ENCODE peak calls at places on chromosomes 1 and 21, in five cellular contexts. D is PC-9; W is ovary; Q is heart left ventricle; S is CD8-positive, alpha-beta memory T cell. X is an unnamed sample.
A peak's percentile ranks its signal among the peaks of the same experiment; 100 is the strongest.

GRCh38 chr1:153533689-153534201 is 2.0 kb downstream of the S100A6 start:
- DNase-seq in D (peak; percentile 88), W (peak; percentile 61), Q (peak; percentile 75), S (no peak), X (no peak)

GRCh38 chr1:192749349-192749748 is 59.5 kb upstream of the RGS2 start:
- DNase-seq in D (no peak), W (no peak), Q (no peak), S (no peak), X (no peak)

GRCh38 chr1:34851431-34852105 is 8.0 kb downstream of the SMIM12 start:
- DNase-seq in D (no peak), W (peak; percentile 44), Q (peak; percentile 79), S (no peak), X (no peak)

GRCh38 chr1:94729287-94729686 is 90.9 kb upstream of the SLC44A3 start:
- DNase-seq in D (no peak), W (no peak), Q (no peak), S (no peak), X (no peak)

GRCh38 chr1:32894019-32894600 is 7.1 kb downstream of the TMEM54 start:
- DNase-seq in D (no peak), W (peak; percentile 40), Q (no peak), S (no peak), X (no peak)

GRCh38 chr1:155196893-155197638 is 10.6 kb downstream of the THBS3 start:
- DNase-seq in D (no peak), W (peak; percentile 86), Q (no peak), S (no peak), X (no peak)

GRCh38 chr1:40736085-40736531 is 44.6 kb downstream of the NFYC start:
- DNase-seq in D (no peak), W (no peak), Q (no peak), S (no peak), X (no peak)

GRCh38 chr1:65310078-65310587 is 790 bp downstream of the DNAJC6 start:
- DNase-seq in D (no peak), W (no peak), Q (no peak), S (no peak), X (no peak)

GRCh38 chr1:218347713-218348627 is 2.8 kb downstream of the TGFB2 start:
- DNase-seq in D (peak; percentile 73), W (no peak), Q (no peak), S (no peak), X (no peak)

GRCh38 chr1:105793541-105794146 is 1262.8 kb upstream of the PRMT6 start:
- DNase-seq in D (no peak), W (peak; percentile 72), Q (no peak), S (no peak), X (no peak)

GRCh38 chr1:156233421-156234127 is 8.4 kb upstream of the BGLAP start:
- DNase-seq in D (no peak), W (no peak), Q (peak; percentile 2), S (no peak), X (no peak)

GRCh38 chr21:8988696-8989095 is 1532.7 kb upstream of the TPTE start:
- DNase-seq in D (no peak), W (no peak), Q (no peak), S (no peak), X (no peak)

GRCh38 chr1:20486457-20487235 is 636 bp upstream of the CAMK2N1 start:
- DNase-seq in D (peak; percentile 65), W (peak; percentile 92), Q (peak; percentile 82), S (no peak), X (no peak)

DNA sequence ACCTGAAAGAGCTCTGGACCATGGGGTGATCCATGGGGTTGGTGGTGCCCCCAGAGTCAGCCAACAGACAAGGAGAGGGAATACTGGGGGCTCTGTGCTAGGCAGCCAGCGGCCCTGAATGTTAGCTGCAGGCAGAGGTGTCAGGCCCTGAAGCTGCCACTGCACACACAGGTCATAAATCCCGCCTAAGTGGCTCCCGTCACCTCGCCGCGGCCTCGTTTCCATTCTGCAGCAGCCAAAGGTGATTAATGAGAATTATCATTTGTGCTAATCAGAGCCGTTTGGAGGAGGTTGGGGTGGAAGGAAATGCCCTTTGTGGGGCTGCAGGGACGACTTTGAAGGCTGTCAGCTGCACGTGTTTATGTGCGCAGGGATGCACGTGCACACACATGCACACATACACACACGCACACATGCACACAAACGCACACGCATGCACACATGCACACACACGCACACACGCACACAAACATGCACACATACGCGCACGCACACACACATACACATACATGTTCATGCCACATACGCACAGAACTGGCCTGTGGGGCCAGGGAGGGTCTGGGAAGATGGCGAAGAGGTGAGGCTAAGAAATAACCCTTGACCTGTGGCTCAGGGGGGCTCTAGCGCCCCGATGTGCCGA is 88.8 kb upstream of the ARHGEF16 start:
- DNase-seq in D (no peak), W (no peak), Q (no peak), S (no peak), X (no peak)
- H3K27ac ChIP-seq in D (no peak overlapping the region), W (no peak overlapping the region), Q (no peak overlapping the region), S (no peak overlapping the region), X (no peak overlapping the region)

GRCh38 chr1:184418955-184419733 is 32.3 kb downstream of the C1orf21 start:
- DNase-seq in D (peak; percentile 35), W (no peak), Q (no peak), S (no peak), X (no peak)
- H3K4me1 ChIP-seq in D (no peaks in the 10 kb centered on the region), W (peaks cover 1% of the 10 kb centered on the region), Q (peaks cover under 1% of the 10 kb centered on the region), S (no peaks in the 10 kb centered on the region), X (no peaks in the 10 kb centered on the region)

GRCh38 chr21:44996096-44996495 is 56.3 kb downstream of the SLX9 start:
- DNase-seq in D (no peak), W (no peak), Q (no peak), S (no peak), X (no peak)

GRCh38 chr21:44993321-44994015 is 53.6 kb downstream of the SLX9 start:
- DNase-seq in D (no peak), W (no peak), Q (peak; percentile 27), S (no peak), X (no peak)

GRCh38 chr21:44995257-44995941 is 55.6 kb downstream of the SLX9 start:
- DNase-seq in D (no peak), W (no peak), Q (peak; percentile 22), S (no peak), X (no peak)

GRCh38 chr21:44994016-44994365 is 54.2 kb downstream of the SLX9 start:
- DNase-seq in D (no peak), W (no peak), Q (peak; percentile 30), S (no peak), X (no peak)

GRCh38 chr21:44994581-44995171 is 54.8 kb downstream of the SLX9 start:
- DNase-seq in D (no peak), W (no peak), Q (peak; percentile 31), S (no peak), X (no peak)
- H3K4me3 ChIP-seq in D (no peak overlapping the region), W (no peak overlapping the region), Q (no peak overlapping the region), S (no peak overlapping the region), X (no peak overlapping the region)

GRCh38 chr1:107965112-107965991 is at the start of gene VAV3:
- DNase-seq in D (no peak), W (peak; percentile 38), Q (peak; percentile 81), S (peak; percentile 60), X (peak; percentile 60)

GRCh38 chr1:107964397-107965111 is 426 bp downstream of the VAV3 start:
- DNase-seq in D (no peak), W (no peak), Q (no peak), S (peak; percentile 38), X (peak; percentile 40)

GRCh38 chr1:107963601-107964396 is 1.2 kb downstream of the VAV3 start:
- DNase-seq in D (no peak), W (no peak), Q (no peak), S (peak; percentile 64), X (peak; percentile 64)

GRCh38 chr1:107966550-107966949 is 1.6 kb upstream of the VAV3 start:
- DNase-seq in D (no peak), W (no peak), Q (no peak), S (no peak), X (no peak)

GRCh38 chr1:107963009-107963408 is 2.0 kb downstream of the VAV3 start:
- DNase-seq in D (no peak), W (no peak), Q (no peak), S (no peak), X (no peak)
- H3K27ac ChIP-seq in D (no peak overlapping the region), W (no peak overlapping the region), Q (peak overlapping the region; percentile 48), S (peak overlapping the region; percentile 78), X (peak overlapping the region; percentile 67)